ENCODE peak calls at places on chromosome 4, in nine cellular contexts. One of them, this sample, is unnamed.

GRCh38 chr4:10086506-10087120 is 30.0 kb downstream of the WDR1 start:
- DNase-seq in H1: no peak
- DNase-seq in suprapubic skin: no peak
- DNase-seq in breast epithelium: peak; percentile 45
- DNase-seq in Panc1: no peak
- DNase-seq in upper lobe of left lung: no peak
- DNase-seq in HCT116: no peak
- DNase-seq in endothelial cell of umbilical vein: no peak
- DNase-seq in prostate gland: no peak
- DNase-seq in this sample: peak; percentile 68

GRCh38 chr4:6221851-6222760 is 21.8 kb upstream of the JAKMIP1 start:
- DNase-seq in Panc1: no peak
- DNase-seq in HCT116: peak; percentile 29
- DNase-seq in prostate gland: peak; percentile 37
- DNase-seq in suprapubic skin: no peak
- DNase-seq in upper lobe of left lung: peak; percentile 42
- DNase-seq in breast epithelium: peak; percentile 15
- DNase-seq in H1: no peak
- DNase-seq in endothelial cell of umbilical vein: no peak
- DNase-seq in this sample: peak; percentile 65

GRCh38 chr4:7430368-7430964 is 4.3 kb downstream of the PSAPL1 start:
- DNase-seq in suprapubic skin: peak; percentile 72
- DNase-seq in breast epithelium: peak; percentile 50
- DNase-seq in H1: peak; percentile 21
- DNase-seq in Panc1: no peak
- DNase-seq in endothelial cell of umbilical vein: no peak
- DNase-seq in HCT116: peak; percentile 2
- DNase-seq in prostate gland: no peak
- DNase-seq in upper lobe of left lung: no peak
- DNase-seq in this sample: peak; percentile 57

GRCh38 chr4:113575391-113575790 is 186.1 kb downstream of the CAMK2D start:
- DNase-seq in prostate gland: no peak
- DNase-seq in breast epithelium: no peak
- DNase-seq in upper lobe of left lung: no peak
- DNase-seq in endothelial cell of umbilical vein: peak; percentile 46
- DNase-seq in H1: no peak
- DNase-seq in Panc1: no peak
- DNase-seq in suprapubic skin: no peak
- DNase-seq in HCT116: no peak
- DNase-seq in this sample: no peak

GRCh38 chr4:160546201-160546600 is 1443.3 kb downstream of the RAPGEF2 start:
- DNase-seq in breast epithelium: no peak
- DNase-seq in H1: no peak
- DNase-seq in upper lobe of left lung: no peak
- DNase-seq in Panc1: no peak
- DNase-seq in endothelial cell of umbilical vein: no peak
- DNase-seq in prostate gland: no peak
- DNase-seq in HCT116: no peak
- DNase-seq in suprapubic skin: no peak
- DNase-seq in this sample: no peak

GRCh38 chr4:183337349-183337748 is 15.1 kb upstream of the CLDN24 start:
- DNase-seq in endothelial cell of umbilical vein: no peak
- DNase-seq in prostate gland: no peak
- DNase-seq in Panc1: no peak
- DNase-seq in upper lobe of left lung: no peak
- DNase-seq in H1: no peak
- DNase-seq in HCT116: no peak
- DNase-seq in suprapubic skin: peak; percentile 37
- DNase-seq in breast epithelium: no peak
- DNase-seq in this sample: no peak

GRCh38 chr4:16431871-16432270 is 205.6 kb upstream of the TAPT1 start:
- DNase-seq in upper lobe of left lung: no peak
- DNase-seq in H1: no peak
- DNase-seq in prostate gland: no peak
- DNase-seq in Panc1: no peak
- DNase-seq in suprapubic skin: no peak
- DNase-seq in HCT116: no peak
- DNase-seq in endothelial cell of umbilical vein: no peak
- DNase-seq in breast epithelium: no peak
- DNase-seq in this sample: no peak

GRCh38 chr4:37803348-37803973 is 23.0 kb upstream of the PGM2 start:
- DNase-seq in upper lobe of left lung: no peak
- DNase-seq in Panc1: no peak
- DNase-seq in prostate gland: no peak
- DNase-seq in breast epithelium: no peak
- DNase-seq in suprapubic skin: no peak
- DNase-seq in endothelial cell of umbilical vein: peak; percentile 74
- DNase-seq in H1: no peak
- DNase-seq in HCT116: no peak
- DNase-seq in this sample: no peak

GRCh38 chr4:173446416-173446815 is 47.5 kb upstream of the SCRG1 start:
- DNase-seq in Panc1: no peak
- DNase-seq in breast epithelium: no peak
- DNase-seq in prostate gland: no peak
- DNase-seq in endothelial cell of umbilical vein: no peak
- DNase-seq in suprapubic skin: no peak
- DNase-seq in H1: no peak
- DNase-seq in HCT116: no peak
- DNase-seq in upper lobe of left lung: no peak
- DNase-seq in this sample: no peak

GRCh38 chr4:173448557-173448918 is 49.6 kb upstream of the SCRG1 start:
- DNase-seq in H1: no peak
- DNase-seq in prostate gland: no peak
- DNase-seq in endothelial cell of umbilical vein: no peak
- DNase-seq in upper lobe of left lung: no peak
- DNase-seq in breast epithelium: no peak
- DNase-seq in suprapubic skin: no peak
- DNase-seq in Panc1: no peak
- DNase-seq in HCT116: no peak
- DNase-seq in this sample: no peak

GRCh38 chr4:173450281-173450680 is 51.4 kb upstream of the SCRG1 start:
- DNase-seq in H1: no peak
- DNase-seq in Panc1: no peak
- DNase-seq in upper lobe of left lung: no peak
- DNase-seq in breast epithelium: no peak
- DNase-seq in HCT116: no peak
- DNase-seq in endothelial cell of umbilical vein: no peak
- DNase-seq in suprapubic skin: no peak
- DNase-seq in prostate gland: no peak
- DNase-seq in this sample: no peak

GRCh38 chr4:173448103-173448502 is 49.2 kb upstream of the SCRG1 start:
- DNase-seq in upper lobe of left lung: no peak
- DNase-seq in endothelial cell of umbilical vein: no peak
- DNase-seq in Panc1: no peak
- DNase-seq in breast epithelium: no peak
- DNase-seq in prostate gland: peak; percentile 53
- DNase-seq in HCT116: no peak
- DNase-seq in H1: no peak
- DNase-seq in suprapubic skin: no peak
- DNase-seq in this sample: peak; percentile 87

GRCh38 chr4:173448919-173449641 is 50.2 kb upstream of the SCRG1 start:
- DNase-seq in HCT116: no peak
- DNase-seq in endothelial cell of umbilical vein: no peak
- DNase-seq in Panc1: no peak
- DNase-seq in breast epithelium: no peak
- DNase-seq in prostate gland: no peak
- DNase-seq in H1: no peak
- DNase-seq in suprapubic skin: no peak
- DNase-seq in upper lobe of left lung: no peak
- DNase-seq in this sample: no peak
- H3K4me3 ChIP-seq in HCT116: no peak overlapping the region
- H3K4me3 ChIP-seq in endothelial cell of umbilical vein: no peak overlapping the region
- H3K4me3 ChIP-seq in Panc1: no peak overlapping the region
- H3K4me3 ChIP-seq in breast epithelium: no peak overlapping the region
- H3K4me3 ChIP-seq in prostate gland: no peak overlapping the region
- H3K4me3 ChIP-seq in H1: no peak overlapping the region
- H3K4me3 ChIP-seq in suprapubic skin: no peak overlapping the region
- H3K4me3 ChIP-seq in upper lobe of left lung: no peak overlapping the region
- H3K4me3 ChIP-seq in this sample: no peak overlapping the region

GRCh38 chr4:71545168-71545567 is 206.3 kb downstream of the SLC4A4 start:
- DNase-seq in prostate gland: no peak
- DNase-seq in suprapubic skin: no peak
- DNase-seq in upper lobe of left lung: no peak
- DNase-seq in H1: no peak
- DNase-seq in Panc1: no peak
- DNase-seq in endothelial cell of umbilical vein: no peak
- DNase-seq in breast epithelium: no peak
- DNase-seq in HCT116: no peak
- DNase-seq in this sample: no peak

GRCh38 chr4:71554025-71554424 is 215.2 kb downstream of the SLC4A4 start:
- DNase-seq in breast epithelium: no peak
- DNase-seq in upper lobe of left lung: no peak
- DNase-seq in prostate gland: no peak
- DNase-seq in Panc1: no peak
- DNase-seq in HCT116: no peak
- DNase-seq in suprapubic skin: no peak
- DNase-seq in H1: no peak
- DNase-seq in endothelial cell of umbilical vein: no peak
- DNase-seq in this sample: no peak

GRCh38 chr4:71553605-71554004 is 214.8 kb downstream of the SLC4A4 start:
- DNase-seq in HCT116: peak; percentile 10
- DNase-seq in H1: no peak
- DNase-seq in Panc1: no peak
- DNase-seq in prostate gland: no peak
- DNase-seq in endothelial cell of umbilical vein: no peak
- DNase-seq in breast epithelium: no peak
- DNase-seq in suprapubic skin: no peak
- DNase-seq in upper lobe of left lung: no peak
- DNase-seq in this sample: no peak

GRCh38 chr4:71549516-71550160 is 210.8 kb downstream of the SLC4A4 start:
- DNase-seq in prostate gland: no peak
- DNase-seq in endothelial cell of umbilical vein: no peak
- DNase-seq in HCT116: no peak
- DNase-seq in suprapubic skin: no peak
- DNase-seq in H1: no peak
- DNase-seq in upper lobe of left lung: no peak
- DNase-seq in breast epithelium: no peak
- DNase-seq in Panc1: no peak
- DNase-seq in this sample: no peak

DNA sequence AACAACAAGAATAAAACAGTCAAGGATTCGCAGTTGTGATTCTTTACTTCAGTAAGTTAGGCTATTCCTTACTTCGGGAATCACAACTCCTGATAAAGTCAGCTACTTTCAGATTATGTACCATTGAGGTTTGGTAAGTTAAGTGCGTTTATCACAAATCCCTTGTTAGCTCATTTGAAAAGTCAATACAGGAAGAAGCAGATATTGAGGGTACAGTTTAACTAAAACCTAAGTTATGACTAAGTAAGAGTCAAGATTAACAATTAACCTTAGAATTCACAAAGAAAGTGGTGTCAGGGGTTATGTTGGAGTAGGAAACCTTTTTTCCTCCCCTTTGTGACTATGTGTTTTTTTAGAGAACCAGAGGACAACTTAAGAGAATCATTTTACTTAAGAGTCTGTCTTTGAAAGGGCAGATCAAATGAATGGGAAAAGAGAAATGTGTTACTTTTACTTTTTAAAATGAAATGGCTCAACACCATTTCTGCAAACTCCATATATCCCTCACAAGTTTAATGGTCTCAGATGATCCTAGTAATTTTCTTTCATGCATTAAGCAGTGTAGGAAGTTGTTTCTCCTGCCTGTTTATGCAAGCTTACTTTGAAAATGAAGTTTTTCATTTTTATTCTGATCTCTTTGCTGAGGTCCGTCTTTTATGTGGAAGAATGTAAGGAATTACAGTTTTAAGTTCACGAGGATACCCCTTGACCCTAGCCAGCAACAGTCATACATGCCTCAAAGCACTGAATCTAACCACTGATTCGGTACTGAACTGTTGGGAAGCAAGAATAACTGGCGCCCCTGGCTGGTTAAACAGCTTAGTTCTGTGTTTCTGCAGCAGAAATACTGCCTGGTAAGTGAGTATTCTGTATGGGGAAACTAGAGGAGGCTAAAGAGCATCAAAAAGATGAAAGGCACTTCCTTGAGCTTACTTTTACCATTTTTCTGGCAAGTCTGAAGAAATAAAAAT is 211.7 kb downstream of the SLC4A4 start:
- DNase-seq in suprapubic skin: no peak
- DNase-seq in Panc1: no peak
- DNase-seq in upper lobe of left lung: peak; percentile 21
- DNase-seq in endothelial cell of umbilical vein: no peak
- DNase-seq in H1: no peak
- DNase-seq in breast epithelium: no peak
- DNase-seq in prostate gland: no peak
- DNase-seq in HCT116: no peak
- DNase-seq in this sample: no peak
- TF ChIP-seq CTCF in suprapubic skin: no peak
- TF ChIP-seq CTCF in Panc1: no peak
- TF ChIP-seq CTCF in upper lobe of left lung: no peak
- TF ChIP-seq CTCF in endothelial cell of umbilical vein: no peak
- TF ChIP-seq CTCF in H1: peak; percentile 27
- TF ChIP-seq CTCF in breast epithelium: no peak
- TF ChIP-seq CTCF in prostate gland: no peak
- TF ChIP-seq CTCF in HCT116: no peak
- TF ChIP-seq CTCF in this sample: no peak

GRCh38 chr4:168835880-168836454 is 174.1 kb downstream of the CBR4 start:
- DNase-seq in suprapubic skin: no peak
- DNase-seq in HCT116: no peak
- DNase-seq in endothelial cell of umbilical vein: no peak
- DNase-seq in upper lobe of left lung: no peak
- DNase-seq in Panc1: no peak
- DNase-seq in prostate gland: no peak
- DNase-seq in H1: no peak
- DNase-seq in breast epithelium: no peak
- DNase-seq in this sample: no peak

GRCh38 chr4:168831585-168831918 is 178.5 kb downstream of the CBR4 start:
- DNase-seq in Panc1: no peak
- DNase-seq in breast epithelium: no peak
- DNase-seq in upper lobe of left lung: no peak
- DNase-seq in prostate gland: no peak
- DNase-seq in H1: no peak
- DNase-seq in suprapubic skin: no peak
- DNase-seq in endothelial cell of umbilical vein: no peak
- DNase-seq in HCT116: no peak
- DNase-seq in this sample: no peak

GRCh38 chr4:168830777-168831512 is 179.1 kb downstream of the CBR4 start:
- DNase-seq in Panc1: no peak
- DNase-seq in H1: no peak
- DNase-seq in endothelial cell of umbilical vein: no peak
- DNase-seq in HCT116: no peak
- DNase-seq in upper lobe of left lung: no peak
- DNase-seq in prostate gland: no peak
- DNase-seq in suprapubic skin: no peak
- DNase-seq in breast epithelium: no peak
- DNase-seq in this sample: no peak

GRCh38 chr4:168832746-168833575 is 177.1 kb downstream of the CBR4 start:
- DNase-seq in endothelial cell of umbilical vein: peak; percentile 32
- DNase-seq in prostate gland: peak; percentile 25
- DNase-seq in suprapubic skin: peak; percentile 83
- DNase-seq in H1: no peak
- DNase-seq in breast epithelium: peak; percentile 55
- DNase-seq in upper lobe of left lung: no peak
- DNase-seq in Panc1: no peak
- DNase-seq in HCT116: no peak
- DNase-seq in this sample: peak; percentile 81

GRCh38 chr4:168831919-168832745 is 177.9 kb downstream of the CBR4 start:
- DNase-seq in endothelial cell of umbilical vein: peak; percentile 78
- DNase-seq in prostate gland: peak; percentile 84
- DNase-seq in upper lobe of left lung: peak; percentile 80
- DNase-seq in suprapubic skin: peak; percentile 93
- DNase-seq in H1: peak; percentile 51
- DNase-seq in breast epithelium: peak; percentile 87
- DNase-seq in Panc1: no peak
- DNase-seq in HCT116: peak; percentile 32
- DNase-seq in this sample: peak; percentile 96
- TF ChIP-seq POLR2AphosphoS5 in endothelial cell of umbilical vein: peak; percentile 89
- TF ChIP-seq POLR2AphosphoS5 in prostate gland: peak; percentile 90
- TF ChIP-seq POLR2AphosphoS5 in upper lobe of left lung: peak; percentile 71
- TF ChIP-seq POLR2AphosphoS5 in suprapubic skin: peak; percentile 76
- TF ChIP-seq POLR2AphosphoS5 in H1: peak; percentile 86
- TF ChIP-seq POLR2AphosphoS5 in breast epithelium: peak; percentile 91
- TF ChIP-seq POLR2AphosphoS5 in Panc1: no peak
- TF ChIP-seq POLR2AphosphoS5 in HCT116: peak; percentile 90
- TF ChIP-seq POLR2AphosphoS5 in this sample: peak; percentile 99

GRCh38 chr4:41215969-41216293 is 1.6 kb upstream of the APBB2 start:
- DNase-seq in endothelial cell of umbilical vein: peak; percentile 52
- DNase-seq in Panc1: no peak
- DNase-seq in breast epithelium: no peak
- DNase-seq in prostate gland: no peak
- DNase-seq in suprapubic skin: no peak
- DNase-seq in upper lobe of left lung: no peak
- DNase-seq in HCT116: no peak
- DNase-seq in H1: no peak
- DNase-seq in this sample: no peak

GRCh38 chr4:41217020-41217333 is 2.6 kb upstream of the APBB2 start:
- DNase-seq in HCT116: no peak
- DNase-seq in Panc1: no peak
- DNase-seq in upper lobe of left lung: no peak
- DNase-seq in endothelial cell of umbilical vein: no peak
- DNase-seq in prostate gland: no peak
- DNase-seq in suprapubic skin: no peak
- DNase-seq in H1: no peak
- DNase-seq in breast epithelium: no peak
- DNase-seq in this sample: no peak

GRCh38 chr4:41216294-41217019 is 2.1 kb upstream of the APBB2 start:
- DNase-seq in prostate gland: peak; percentile 71
- DNase-seq in endothelial cell of umbilical vein: peak; percentile 86
- DNase-seq in suprapubic skin: peak; percentile 88
- DNase-seq in Panc1: no peak
- DNase-seq in upper lobe of left lung: peak; percentile 80
- DNase-seq in H1: peak; percentile 62
- DNase-seq in HCT116: peak; percentile 78
- DNase-seq in breast epithelium: peak; percentile 67
- DNase-seq in this sample: peak; percentile 89

GRCh38 chr4:41218703-41219102 is 4.4 kb upstream of the APBB2 start:
- DNase-seq in endothelial cell of umbilical vein: no peak
- DNase-seq in upper lobe of left lung: no peak
- DNase-seq in breast epithelium: no peak
- DNase-seq in HCT116: no peak
- DNase-seq in H1: no peak
- DNase-seq in Panc1: no peak
- DNase-seq in suprapubic skin: no peak
- DNase-seq in prostate gland: no peak
- DNase-seq in this sample: no peak

GRCh38 chr4:41217373-41217772 is 3.0 kb upstream of the APBB2 start:
- DNase-seq in breast epithelium: no peak
- DNase-seq in endothelial cell of umbilical vein: no peak
- DNase-seq in prostate gland: no peak
- DNase-seq in HCT116: no peak
- DNase-seq in upper lobe of left lung: no peak
- DNase-seq in suprapubic skin: no peak
- DNase-seq in Panc1: no peak
- DNase-seq in H1: no peak
- DNase-seq in this sample: no peak
- H3K4me3 ChIP-seq in breast epithelium: no peak overlapping the region
- H3K4me3 ChIP-seq in endothelial cell of umbilical vein: no peak overlapping the region
- H3K4me3 ChIP-seq in prostate gland: no peak overlapping the region
- H3K4me3 ChIP-seq in HCT116: peak overlapping the region; percentile 57
- H3K4me3 ChIP-seq in upper lobe of left lung: no peak overlapping the region
- H3K4me3 ChIP-seq in suprapubic skin: no peak overlapping the region
- H3K4me3 ChIP-seq in Panc1: no peak overlapping the region
- H3K4me3 ChIP-seq in H1: peak overlapping the region; percentile 74
- H3K4me3 ChIP-seq in this sample: no peak overlapping the region